ENCODE peak calls at places on chromosome 17, in ten cellular contexts. I, H, P, O, M, D, W, C, K and E are unnamed samples.

GRCh38 chr17:70190959-70191805 is 21.9 kb downstream of the KCNJ2 start:
- DNase-seq in W (no peak), C (no peak), M (no peak), K (no peak), H (no peak), O (no peak), I (no peak), D (no peak), P (no peak), E (peak; percentile 42)

GRCh38 chr17:35627417-35627816 is 40.3 kb downstream of the AP2B1 start:
- DNase-seq in W (no peak), D (no peak), K (no peak), M (no peak), O (no peak), C (no peak), I (no peak), P (no peak), H (no peak), E (no peak)

GRCh38 chr17:38777641-38778250 is 21.6 kb downstream of the PIP4K2B start:
- DNase-seq in H (no peak), I (no peak), M (no peak), C (no peak), P (no peak), K (no peak), D (no peak), W (no peak), O (no peak), E (no peak)

GRCh38 chr17:34311291-34311690 is 7.9 kb upstream of the CCL8 start:
- DNase-seq in O (no peak), M (no peak), I (no peak), C (no peak), D (peak; percentile 72), K (no peak), P (no peak), H (no peak), W (no peak), E (no peak)

GRCh38 chr17:40287159-40287493 is 553 bp upstream of the CDC6 start:
- DNase-seq in H (no peak), O (no peak), I (no peak), C (no peak), D (no peak), P (no peak), M (no peak), K (no peak), W (no peak), E (no peak)

GRCh38 chr17:33389506-33390141 is 96.5 kb upstream of the ASIC2 start:
- DNase-seq in M (no peak), H (no peak), C (no peak), W (no peak), O (peak; percentile 69), K (no peak), D (no peak), I (no peak), P (no peak), E (no peak)

GRCh38 chr17:69654981-69655581 is 240.6 kb downstream of the MAP2K6 start:
- DNase-seq in M (no peak), I (no peak), C (no peak), O (peak; percentile 90), D (no peak), W (peak; percentile 87), K (peak; percentile 80), H (no peak), P (no peak), E (no peak)

GRCh38 chr17:42266918-42267766 is 9.0 kb downstream of the STAT5B start:
- DNase-seq in K (peak; percentile 95), D (no peak), H (no peak), P (no peak), M (no peak), O (peak; percentile 87), I (no peak), C (no peak), W (peak; percentile 67), E (peak; percentile 59)

GRCh38 chr17:61815863-61816523 is 47.3 kb downstream of the BRIP1 start:
- DNase-seq in D (no peak), O (no peak), P (no peak), K (no peak), H (no peak), M (no peak), W (no peak), I (no peak), C (no peak), E (no peak)

GRCh38 chr17:45896803-45897693 is 2.7 kb downstream of the MAPT start:
- DNase-seq in K (peak; percentile 17), O (no peak), M (no peak), W (no peak), D (no peak), P (no peak), I (no peak), C (no peak), H (no peak), E (no peak)

GRCh38 chr17:31788956-31789355 is 70.1 kb downstream of the COPRS start:
- DNase-seq in C (no peak), W (peak; percentile 64), M (no peak), O (peak; percentile 83), D (no peak), H (no peak), I (no peak), K (peak; percentile 2), P (no peak), E (no peak)

DNA sequence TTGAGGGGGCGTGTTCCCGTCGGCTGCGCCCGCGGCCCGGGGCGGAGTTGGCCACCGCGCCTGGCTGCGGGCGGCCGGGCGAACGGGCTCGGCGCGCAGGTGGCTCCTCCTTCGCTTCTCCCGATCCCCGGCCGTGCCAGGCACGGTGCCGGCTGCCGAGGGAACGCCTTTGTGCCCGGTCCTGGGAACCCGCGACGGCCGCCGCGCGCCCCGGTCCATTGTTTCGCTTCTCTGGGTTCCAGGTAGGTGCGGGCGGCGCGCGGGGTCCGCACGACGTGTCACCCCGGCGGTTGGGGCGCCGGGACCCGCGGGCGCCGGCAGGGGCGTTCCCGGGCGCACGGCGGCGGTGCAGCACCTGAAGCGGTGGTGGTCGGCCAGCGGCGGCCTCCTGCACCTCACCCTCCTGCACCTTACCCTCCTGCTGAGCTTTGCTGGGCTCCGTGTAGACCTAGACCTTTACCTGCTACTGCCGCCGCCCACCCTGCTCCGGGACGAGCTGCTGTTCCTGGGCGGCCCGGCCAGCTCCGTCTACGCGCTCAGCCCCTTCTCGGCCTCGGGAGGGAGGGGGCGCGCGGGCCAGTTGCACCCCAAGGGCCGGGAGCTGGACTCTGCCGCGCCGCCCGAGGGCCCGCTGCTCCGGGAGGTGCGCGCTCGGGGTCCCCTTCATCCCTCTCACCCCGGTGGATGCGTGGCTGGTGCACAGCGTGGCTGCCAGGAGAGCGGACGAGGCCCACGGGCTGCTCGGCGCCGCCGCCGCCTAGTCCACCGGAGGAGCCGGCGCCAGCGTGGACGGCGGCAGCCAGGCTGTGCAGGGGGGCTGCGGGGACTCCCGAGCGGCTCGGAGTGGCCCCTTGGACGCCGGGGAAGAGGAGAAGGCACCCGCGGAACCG is 99.9 kb downstream of the EFCAB13 start:
- DNase-seq in H (no peak), C (peak; percentile 42), O (no peak), M (no peak), I (peak; percentile 31), W (no peak), K (peak; percentile 1), P (peak; percentile 23), D (no peak), E (no peak)
- H3K4me3 ChIP-seq in H (peak overlapping the region; percentile 56), C (peak overlapping the region; percentile 38), O (peak overlapping the region; percentile 44), M (peak overlapping the region; percentile 46), I (peak overlapping the region; percentile 13), W (peak overlapping the region; percentile 31), K (peak overlapping the region; percentile 48), P (peak overlapping the region; percentile 41), D (peak overlapping the region; percentile 57), E (peak overlapping the region; percentile 46)

DNA sequence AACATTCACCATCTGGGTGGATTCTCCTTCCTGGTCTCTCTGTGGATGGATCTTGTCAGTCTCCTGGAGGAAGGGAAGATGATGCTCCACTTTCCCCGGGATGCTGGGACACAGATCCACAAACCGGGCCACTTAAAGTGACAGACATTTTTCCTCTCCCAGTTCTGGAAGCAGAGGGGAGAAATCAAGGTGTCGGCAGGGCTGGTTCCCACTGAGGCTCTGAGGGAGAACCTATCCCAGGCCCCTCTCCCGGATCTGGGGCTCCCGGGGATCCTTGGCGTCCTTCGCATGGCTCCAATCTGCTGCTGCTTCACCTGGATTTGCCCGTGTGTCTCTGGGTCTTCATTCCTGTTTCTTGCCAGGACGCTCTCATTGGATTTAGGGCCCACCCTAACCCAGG is 263.1 kb upstream of the TNRC6C start:
- DNase-seq in O (no peak), W (no peak), M (no peak), D (no peak), I (no peak), P (no peak), H (peak; percentile 40), K (no peak), C (no peak), E (no peak)
- H3K4me3 ChIP-seq in O (no peak overlapping the region), W (no peak overlapping the region), M (no peak overlapping the region), D (no peak overlapping the region), I (no peak overlapping the region), P (no peak overlapping the region), H (no peak overlapping the region), K (no peak overlapping the region), C (no peak overlapping the region), E (no peak overlapping the region)

GRCh38 chr17:72730091-72730490 is 362.4 kb downstream of the SLC39A11 start:
- DNase-seq in C (no peak), K (peak; percentile 37), O (no peak), D (no peak), H (no peak), P (no peak), I (no peak), M (no peak), W (no peak), E (no peak)

GRCh38 chr17:72725432-72726068 is 366.9 kb downstream of the SLC39A11 start:
- DNase-seq in P (peak; percentile 40), H (no peak), O (peak; percentile 44), D (no peak), C (peak; percentile 55), W (peak; percentile 32), I (peak; percentile 66), M (no peak), K (peak; percentile 73), E (no peak)

GRCh38 chr17:72724375-72724774 is 368.1 kb downstream of the SLC39A11 start:
- DNase-seq in O (no peak), H (no peak), C (no peak), D (no peak), K (peak; percentile 41), W (no peak), P (no peak), M (no peak), I (no peak), E (no peak)

DNA sequence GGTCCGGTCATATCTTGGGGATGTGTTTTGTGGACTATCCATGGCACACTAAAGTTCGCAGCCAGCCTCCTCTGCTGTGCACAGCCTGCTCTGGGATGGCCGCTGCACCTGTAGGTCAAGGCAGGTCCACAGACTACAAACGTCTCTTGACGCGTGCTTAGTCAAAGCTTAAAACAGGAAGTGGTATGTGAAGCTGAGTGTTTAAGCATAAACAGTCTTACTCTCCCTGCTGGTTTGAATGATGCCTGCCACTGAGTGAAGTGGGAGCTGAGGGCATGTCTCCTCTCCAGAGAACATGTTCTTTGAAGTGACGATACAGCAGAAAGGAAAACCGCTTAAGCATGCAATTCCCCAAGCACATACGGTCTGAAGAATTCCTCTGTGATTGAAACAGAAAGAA is 365.6 kb downstream of the SLC39A11 start:
- DNase-seq in C (no peak), O (no peak), M (no peak), I (no peak), P (no peak), H (no peak), K (peak; percentile 10), W (no peak), D (no peak), E (no peak)
- H3K4me3 ChIP-seq in C (no peak overlapping the region), O (no peak overlapping the region), M (no peak overlapping the region), I (no peak overlapping the region), P (no peak overlapping the region), H (no peak overlapping the region), K (no peak overlapping the region), W (no peak overlapping the region), D (no peak overlapping the region), E (no peak overlapping the region)

GRCh38 chr17:6343191-6343590 is 91.7 kb downstream of the AIPL1 start:
- DNase-seq in P (no peak), W (no peak), H (no peak), O (no peak), I (no peak), C (no peak), D (peak; percentile 71), K (no peak), M (no peak), E (no peak)
- H3K4me3 ChIP-seq in P (no peak overlapping the region), W (no peak overlapping the region), H (no peak overlapping the region), O (no peak overlapping the region), I (no peak overlapping the region), C (no peak overlapping the region), D (no peak overlapping the region), K (no peak overlapping the region), M (no peak overlapping the region), E (no peak overlapping the region)